ENCODE peak calls at places on chromosomes 16 and 17, in eight cellular contexts. A is CD4-positive, alpha-beta T cell; P is lower leg skin; G is suprapubic skin; H is PC-9; S is GM13976; Z is AG10803; N is glutamatergic neuron. U is an unnamed sample.

GRCh38 chr17:79325707-79326106 is 251.1 kb downstream of the ENGASE start:
- DNase-seq in G (no peak), H (no peak), Z (no peak), S (no peak), A (no peak), N (no peak), P (no peak), U (peak; percentile 90)

GRCh38 chr17:59751955-59752413 is 44.5 kb downstream of the VMP1 start:
- DNase-seq in S (peak; percentile 28), Z (no peak), P (no peak), A (no peak), N (no peak), H (no peak), G (no peak), U (no peak)

GRCh38 chr16:57624806-57625500 is 3.5 kb upstream of the ADGRG1 start:
- DNase-seq in Z (peak; percentile 31), A (no peak), P (no peak), G (no peak), S (no peak), N (no peak), H (no peak), U (no peak)

GRCh38 chr17:48500435-48501426 is 30.1 kb downstream of the HOXB1 start:
- DNase-seq in N (no peak), P (no peak), A (no peak), H (no peak), G (no peak), S (no peak), Z (no peak), U (no peak)

GRCh38 chr17:81821603-81822311 is 11.3 kb downstream of the MCRIP1 start:
- DNase-seq in S (no peak), P (peak; percentile 94), G (peak; percentile 85), N (peak; percentile 75), Z (peak; percentile 73), H (peak; percentile 80), A (no peak), U (peak; percentile 56)

GRCh38 chr17:27354491-27355081 is 60.7 kb downstream of the WSB1 start:
- DNase-seq in G (no peak), A (no peak), P (no peak), S (no peak), Z (peak; percentile 23), H (no peak), N (no peak), U (no peak)

GRCh38 chr17:37828313-37829124 is 83.7 kb upstream of the HNF1B start:
- DNase-seq in Z (peak; percentile 17), H (no peak), G (no peak), A (no peak), N (no peak), P (peak; percentile 79), S (no peak), U (no peak)

GRCh38 chr16:89408315-89408714 is 82.0 kb downstream of the ANKRD11 start:
- DNase-seq in N (no peak), H (no peak), Z (no peak), G (no peak), P (no peak), A (no peak), S (no peak), U (no peak)

GRCh38 chr16:54545890-54546476 is 259.4 kb upstream of the IRX3 start:
- DNase-seq in S (no peak), A (no peak), N (no peak), H (no peak), Z (no peak), P (no peak), G (no peak), U (peak; percentile 37)

GRCh38 chr17:28953444-28954118 is 2.3 kb upstream of the PHF12 start:
- DNase-seq in S (peak; percentile 61), G (no peak), A (peak; percentile 46), H (peak; percentile 19), Z (peak; percentile 25), P (peak; percentile 89), N (peak; percentile 67), U (peak; percentile 83)

GRCh38 chr17:37259030-37259735 is 116.6 kb upstream of the C17orf78 start:
- DNase-seq in S (no peak), P (no peak), Z (peak; percentile 33), H (no peak), G (no peak), N (no peak), A (no peak), U (no peak)

GRCh38 chr16:68401871-68402747 is 46.2 kb downstream of the SMPD3 start:
- DNase-seq in Z (peak; percentile 75), G (no peak), A (no peak), S (no peak), H (no peak), P (no peak), N (no peak), U (no peak)

GRCh38 chr16:79598341-79599181 is 2.0 kb downstream of the MAF start:
- DNase-seq in N (peak; percentile 79), A (peak; percentile 54), S (peak; percentile 34), P (peak; percentile 91), G (peak; percentile 76), H (no peak), Z (peak; percentile 30), U (peak; percentile 66)
- TF ChIP-seq CTCF in N (no peak), A (no peak), S (no peak), P (no peak), G (no peak), H (no peak), Z (peak; percentile 5), U (no peak)

DNA sequence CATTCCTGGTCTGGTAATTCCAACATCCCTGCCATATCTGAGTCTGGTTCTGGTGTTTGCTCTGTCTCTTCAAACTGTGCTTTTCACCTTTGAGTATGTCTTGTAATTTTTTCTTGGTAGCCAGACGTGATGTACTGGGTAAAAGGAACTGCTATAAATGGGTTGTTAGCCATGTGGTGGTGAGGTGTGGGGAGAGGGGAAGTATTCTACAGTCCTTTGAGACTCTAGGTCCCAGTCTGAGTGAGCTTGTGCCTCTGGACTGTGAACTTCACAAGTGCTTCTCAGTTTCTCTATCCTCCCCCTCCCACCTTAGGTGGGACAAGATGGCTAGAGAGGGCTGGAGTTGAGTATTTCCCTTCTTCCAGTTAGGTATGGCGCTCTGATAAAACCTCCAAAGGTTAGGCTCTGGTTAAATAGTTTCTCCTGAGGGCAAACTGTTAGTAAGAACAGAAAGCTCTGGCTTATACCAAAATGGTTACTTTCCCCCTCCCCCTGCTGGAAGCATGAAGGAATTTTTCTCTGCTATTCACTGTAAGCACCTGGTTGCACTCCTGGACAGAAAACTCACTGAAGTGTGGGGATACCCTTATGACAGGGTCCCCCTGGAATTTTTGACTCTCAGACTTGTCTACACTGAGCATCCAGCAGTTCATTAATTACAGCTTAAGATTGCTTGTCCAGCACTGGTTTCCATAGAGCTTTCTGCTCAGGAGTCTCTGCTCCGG is 87.8 kb downstream of the MARCHF10 start:
- DNase-seq in S (no peak), G (no peak), P (no peak), Z (no peak), H (no peak), A (no peak), N (no peak), U (no peak)
- TF ChIP-seq CTCF in S (no peak), G (no peak), P (no peak), Z (peak; percentile 33), H (peak; percentile 59), A (no peak), N (peak; percentile 36), U (peak; percentile 14)

GRCh38 chr16:53281859-53282258 is 152.4 kb upstream of the RBL2 start:
- DNase-seq in N (no peak), G (no peak), A (no peak), S (no peak), Z (no peak), P (no peak), H (no peak), U (no peak)
- TF ChIP-seq CTCF in N (no peak), G (no peak), A (no peak), S (no peak), Z (no peak), P (no peak), H (no peak), U (no peak)

DNA sequence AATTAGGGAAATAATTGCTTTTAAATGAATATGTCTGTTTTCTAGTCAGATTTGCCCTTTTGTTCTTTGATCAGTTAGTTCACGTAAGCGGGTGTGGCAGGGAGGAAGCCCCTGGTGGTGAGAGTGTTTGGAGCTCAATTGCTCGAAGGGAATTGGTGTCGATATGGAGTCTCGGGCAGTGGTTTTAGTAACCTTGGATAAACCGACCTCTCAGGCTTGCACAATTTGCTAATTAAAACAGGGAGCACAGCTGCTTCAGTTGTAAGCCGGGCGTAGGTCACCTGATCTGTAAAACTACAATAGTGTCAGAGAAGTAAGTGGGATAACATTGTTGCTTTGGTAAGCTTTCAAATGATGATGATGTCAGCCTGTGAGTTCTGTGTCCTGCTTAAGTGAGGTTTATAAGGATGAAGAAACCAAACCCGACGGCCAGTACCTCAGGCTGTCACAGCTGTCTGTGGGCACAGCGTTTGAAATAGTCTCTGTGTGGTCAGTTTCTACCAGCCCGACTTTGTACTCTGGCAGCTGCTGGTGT is 2.9 kb downstream of the ZNF750 start:
- DNase-seq in S (no peak), P (no peak), Z (peak; percentile 53), A (no peak), N (no peak), G (no peak), H (no peak), U (no peak)
- TF ChIP-seq CTCF in S (no peak), P (no peak), Z (peak; percentile 32), A (no peak), N (peak; percentile 60), G (no peak), H (no peak), U (no peak)

DNA sequence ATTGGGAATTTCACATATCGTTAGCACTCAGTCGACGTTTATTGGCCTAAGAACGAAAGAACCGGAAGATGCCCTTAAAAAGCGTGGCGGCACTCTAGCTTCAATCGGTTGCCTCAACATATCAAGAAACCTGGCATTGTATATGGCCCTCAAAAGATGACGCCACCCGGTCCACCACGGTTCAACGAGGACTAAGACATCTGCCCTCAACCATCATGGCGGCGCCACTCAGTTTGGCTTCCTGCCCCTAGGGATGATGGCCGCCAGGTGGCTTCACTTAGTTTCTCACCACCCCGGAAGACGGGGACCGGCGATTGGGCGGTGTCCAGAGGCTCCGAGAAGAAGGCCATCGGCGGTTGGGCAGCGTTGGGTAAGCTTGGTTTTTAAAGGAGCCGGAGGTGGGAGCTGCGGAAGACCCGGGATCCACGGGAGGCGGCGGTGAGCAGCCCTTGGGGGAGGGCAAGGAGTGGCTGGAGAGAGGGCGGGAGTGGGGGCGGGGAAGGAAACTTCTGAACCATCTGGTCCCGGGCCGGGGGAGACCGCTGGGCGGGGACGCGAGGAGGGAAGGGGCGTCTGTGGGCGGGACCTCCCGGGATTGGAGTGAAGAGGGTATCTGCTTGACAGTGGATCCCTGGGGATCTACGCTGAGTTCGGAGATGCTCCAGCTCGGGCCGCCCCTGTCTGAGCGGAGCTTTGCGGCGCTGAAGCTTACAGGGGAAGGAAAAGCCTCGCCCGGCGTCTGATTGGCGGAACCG is at the start of gene PRR14:
- DNase-seq in Z (peak; percentile 99), G (peak; percentile 100), P (peak; percentile 100), A (peak; percentile 97), H (peak; percentile 100), S (peak; percentile 93), N (peak; percentile 100), U (peak; percentile 99)
- TF ChIP-seq CTCF in Z (no peak), G (peak; percentile 46), P (no peak), A (no peak), H (no peak), S (peak; percentile 9), N (peak; percentile 58), U (no peak)